ENCODE peak calls at places on chromosomes 6 and 20, in five cellular contexts. B, N, V, K and R are unnamed samples.

GRCh38 chr20:25314497-25315417 is 66.9 kb downstream of the PYGB start:
- DNase-seq in V (no peak), B (no peak), K (no peak), N (no peak), R (no peak)

GRCh38 chr6:46655803-46656202 is 3.0 kb downstream of the SLC25A27 start:
- DNase-seq in K (no peak), B (no peak), V (no peak), N (no peak), R (no peak)

GRCh38 chr6:37783831-37784584 is 35.5 kb upstream of the ZFAND3 start:
- DNase-seq in B (peak; percentile 52), V (no peak), K (no peak), N (no peak), R (no peak)

GRCh38 chr20:16620961-16621360 is 47.7 kb upstream of the KIF16B start:
- DNase-seq in V (no peak), N (no peak), K (no peak), B (no peak), R (no peak)

GRCh38 chr6:99013145-99013544 is 65.4 kb upstream of the FBXL4 start:
- DNase-seq in N (no peak), V (no peak), B (peak; percentile 97), K (no peak), R (peak; percentile 62)

GRCh38 chr6:45619994-45620471 is 242.3 kb upstream of the SUPT3H start:
- DNase-seq in N (no peak), B (peak; percentile 75), V (no peak), K (no peak), R (no peak)

GRCh38 chr6:3409699-3410384 is 47.0 kb downstream of the SLC22A23 start:
- DNase-seq in K (no peak), N (no peak), B (peak; percentile 32), V (no peak), R (no peak)

GRCh38 chr20:17661121-17661744 is 20.8 kb downstream of the RRBP1 start:
- DNase-seq in V (no peak), K (no peak), B (no peak), N (no peak), R (no peak)

GRCh38 chr6:135555550-135555949 is 58.0 kb upstream of the AHI1 start:
- DNase-seq in V (no peak), N (no peak), B (no peak), K (no peak), R (no peak)

GRCh38 chr6:22295145-22295544 is 1.7 kb downstream of the PRL start:
- DNase-seq in K (no peak), B (no peak), V (no peak), N (no peak), R (no peak)

GRCh38 chr6:20253021-20253420 is 40.8 kb upstream of the MBOAT1 start:
- DNase-seq in N (no peak), V (no peak), B (no peak), K (no peak), R (no peak)

GRCh38 chr20:57327820-57328219 is 1.8 kb upstream of the SPO11 start:
- DNase-seq in N (no peak), K (no peak), V (no peak), B (no peak), R (no peak)

GRCh38 chr6:4354181-4354580 is 218.8 kb upstream of the ECI2 start:
- DNase-seq in V (no peak), K (no peak), N (no peak), B (no peak), R (no peak)

GRCh38 chr20:48721324-48722001 is 106.3 kb downstream of the PREX1 start:
- DNase-seq in V (no peak), N (no peak), K (no peak), B (no peak), R (no peak)

GRCh38 chr20:57361517-57361916 is 10.5 kb downstream of the RAE1 start:
- DNase-seq in K (no peak), N (no peak), B (peak; percentile 79), V (no peak), R (peak; percentile 63)

GRCh38 chr6:100573169-100573568 is 108.4 kb upstream of the SIM1 start:
- DNase-seq in N (no peak), B (peak; percentile 71), V (no peak), K (no peak), R (no peak)

GRCh38 chr20:208937-209566 is 18.0 kb upstream of the DEFB129 start:
- DNase-seq in K (no peak), B (peak; percentile 88), N (no peak), V (no peak), R (peak; percentile 11)

GRCh38 chr6:16450285-16450684 is 211.9 kb downstream of the GMPR start:
- DNase-seq in K (no peak), B (peak; percentile 87), N (no peak), V (no peak), R (peak; percentile 97)

GRCh38 chr6:12587096-12587495 is 129.5 kb upstream of the PHACTR1 start:
- DNase-seq in B (no peak), K (no peak), N (no peak), V (no peak), R (no peak)

GRCh38 chr6:73652637-73653570 is 888 bp downstream of the SLC17A5 start:
- DNase-seq in N (peak; percentile 66), V (peak; percentile 57), K (peak; percentile 49), B (no peak), R (no peak)

GRCh38 chr6:105810105-105810921 is 275.8 kb upstream of the PRDM1 start:
- DNase-seq in N (peak; percentile 70), K (peak; percentile 70), V (no peak), B (peak; percentile 88), R (peak; percentile 81)

GRCh38 chr6:140366991-140367390 is 992.5 kb upstream of the CITED2 start:
- DNase-seq in V (no peak), K (no peak), B (peak; percentile 90), N (no peak), R (peak; percentile 61)

GRCh38 chr20:45851501-45851900 is 5.7 kb downstream of the ACOT8 start:
- DNase-seq in K (no peak), B (no peak), V (no peak), N (no peak), R (no peak)

GRCh38 chr6:35148167-35148741 is 7.1 kb upstream of the TCP11 start:
- DNase-seq in K (peak; percentile 14), N (no peak), V (no peak), B (peak; percentile 40), R (no peak)

GRCh38 chr6:143501851-143502250 is 9.7 kb downstream of the FUCA2 start:
- DNase-seq in B (no peak), N (no peak), K (no peak), V (no peak), R (no peak)

GRCh38 chr6:5173862-5174643 is 86.7 kb downstream of the LYRM4 start:
- DNase-seq in B (peak; percentile 23), V (peak; percentile 18), N (no peak), K (peak; percentile 33), R (no peak)